ENCODE peak calls at places on chromosomes 6 and 20, in seven cellular contexts. U is CD4-positive, alpha-beta T cell; D is MM.1S; B is right lobe of liver; J is endothelial cell; E is HL-60; S is PC-9. N is an unnamed sample.

GRCh38 chr6:107657373-107657754 is 166.7 kb downstream of the SCML4 start:
- DNase-seq in B (no peak), U (no peak), E (no peak), J (no peak), S (no peak), D (no peak), N (no peak)

GRCh38 chr6:343226-343935 is 48.2 kb upstream of the IRF4 start:
- DNase-seq in U (no peak), E (no peak), J (no peak), S (no peak), D (no peak), B (no peak), N (no peak)

GRCh38 chr6:17842014-17842776 is 135.5 kb upstream of the NUP153 start:
- DNase-seq in S (no peak), U (no peak), J (no peak), E (no peak), B (no peak), D (no peak), N (no peak)

GRCh38 chr6:11188161-11188915 is 44.1 kb downstream of the NEDD9 start:
- DNase-seq in J (no peak), B (no peak), D (no peak), U (no peak), E (no peak), S (no peak), N (no peak)

GRCh38 chr6:133683603-133684002 is 205.3 kb upstream of the TCF21 start:
- DNase-seq in B (no peak), S (no peak), U (no peak), E (no peak), J (no peak), D (no peak), N (no peak)

GRCh38 chr6:144047688-144048087 is 39.6 kb upstream of the PLAGL1 start:
- DNase-seq in S (no peak), D (no peak), J (no peak), U (no peak), B (no peak), E (no peak), N (no peak)

GRCh38 chr6:90548001-90548400 is 38.9 kb downstream of the MAP3K7 start:
- DNase-seq in D (no peak), E (no peak), B (no peak), J (no peak), S (no peak), U (no peak), N (no peak)

GRCh38 chr6:6006428-6007310 is at the start of gene NRN1:
- DNase-seq in D (peak; percentile 27), J (peak; percentile 25), S (no peak), B (no peak), E (no peak), U (no peak), N (peak; percentile 29)

GRCh38 chr6:140105857-140106256 is 731.4 kb upstream of the CITED2 start:
- DNase-seq in E (no peak), J (no peak), S (no peak), B (no peak), U (no peak), D (no peak), N (peak; percentile 16)

GRCh38 chr6:156956286-156956685 is 179.1 kb downstream of the ARID1B start:
- DNase-seq in U (no peak), D (no peak), J (no peak), E (no peak), B (no peak), S (no peak), N (no peak)

GRCh38 chr20:16360668-16361067 is 212.6 kb downstream of the KIF16B start:
- DNase-seq in J (no peak), U (no peak), S (no peak), E (no peak), B (no peak), D (no peak), N (no peak)

GRCh38 chr6:140494321-140495085 is 1120.1 kb upstream of the CITED2 start:
- DNase-seq in S (no peak), B (no peak), J (no peak), E (no peak), D (no peak), U (no peak), N (no peak)

GRCh38 chr6:162538643-162539064 is 188.9 kb downstream of the PRKN start:
- DNase-seq in D (no peak), B (no peak), U (no peak), S (no peak), E (no peak), J (no peak), N (no peak)

GRCh38 chr20:63538204-63539091 is 1.3 kb upstream of the PTK6 start:
- DNase-seq in B (no peak), U (peak; percentile 46), D (no peak), E (no peak), S (peak; percentile 97), J (peak; percentile 61), N (no peak)

GRCh38 chr6:3569817-3570216 is 113.0 kb upstream of the SLC22A23 start:
- DNase-seq in E (no peak), S (no peak), D (no peak), U (no peak), B (no peak), J (no peak), N (no peak)

GRCh38 chr20:25532015-25532751 is 53.1 kb downstream of the NINL start:
- DNase-seq in J (peak; percentile 43), S (peak; percentile 45), E (no peak), U (no peak), B (no peak), D (no peak), N (no peak)

GRCh38 chr6:136604328-136604825 is 54.2 kb upstream of the MAP7 start:
- DNase-seq in S (no peak), D (no peak), J (no peak), E (no peak), U (no peak), B (no peak), N (no peak)

GRCh38 chr6:128569737-128570438 is 49.5 kb upstream of the PTPRK start:
- DNase-seq in S (peak; percentile 74), D (no peak), B (no peak), E (no peak), U (no peak), J (no peak), N (no peak)

GRCh38 chr6:125780540-125781306 is 10.0 kb upstream of the NCOA7 start:
- DNase-seq in S (peak; percentile 43), B (peak; percentile 66), U (peak; percentile 41), J (peak; percentile 23), E (peak; percentile 80), D (peak; percentile 71), N (peak; percentile 39)

GRCh38 chr6:72953901-72954494 is 271.3 kb downstream of the KHDC1L start:
- DNase-seq in D (no peak), J (no peak), E (no peak), U (no peak), S (no peak), B (no peak), N (no peak)

GRCh38 chr6:21263531-21264287 is 329.8 kb upstream of the SOX4 start:
- DNase-seq in E (peak; percentile 70), J (no peak), B (no peak), S (no peak), U (no peak), D (no peak), N (no peak)

GRCh38 chr20:40991181-40991889 is 37.3 kb upstream of the TOP1 start:
- DNase-seq in D (peak; percentile 86), U (no peak), E (peak; percentile 98), B (no peak), S (no peak), J (no peak), N (no peak)

GRCh38 chr6:119541132-119541905 is 191.8 kb upstream of the MAN1A1 start:
- DNase-seq in U (no peak), J (no peak), B (no peak), D (no peak), S (no peak), E (no peak), N (no peak)

GRCh38 chr6:168819546-168819945 is 378.6 kb downstream of the SMOC2 start:
- DNase-seq in J (no peak), U (no peak), S (no peak), D (no peak), E (no peak), B (no peak), N (no peak)

GRCh38 chr6:168817558-168818159 is 376.7 kb downstream of the SMOC2 start:
- DNase-seq in J (no peak), U (no peak), B (no peak), D (no peak), S (no peak), E (no peak), N (no peak)

GRCh38 chr6:168815229-168815628 is 374.2 kb downstream of the SMOC2 start:
- DNase-seq in E (no peak), S (no peak), U (no peak), D (no peak), J (no peak), B (no peak), N (no peak)
- TF ChIP-seq CTCF in E (no peak), S (peak; percentile 48), U (no peak), D (no peak), J (peak; percentile 38), B (peak; percentile 24), N (peak; percentile 31)

GRCh38 chr20:48827880-48828733 is at the start of gene PREX1:
- DNase-seq in U (peak; percentile 81), E (peak; percentile 80), B (peak; percentile 74), J (peak; percentile 91), D (peak; percentile 83), S (peak; percentile 45), N (peak; percentile 87)
- TF ChIP-seq CTCF in U (no peak), E (no peak), B (peak; percentile 15), J (no peak), D (no peak), S (no peak), N (no peak)

GRCh38 chr6:168331058-168331457 is 11.5 kb upstream of the DACT2 start:
- DNase-seq in B (peak; percentile 75), J (no peak), D (no peak), S (no peak), U (no peak), E (no peak), N (no peak)

GRCh38 chr6:168322966-168323365 is 3.4 kb upstream of the DACT2 start:
- DNase-seq in B (no peak), D (no peak), U (no peak), S (no peak), E (no peak), J (no peak), N (no peak)

GRCh38 chr6:168328086-168328485 is 8.5 kb upstream of the DACT2 start:
- DNase-seq in D (no peak), S (no peak), U (no peak), E (no peak), B (no peak), J (no peak), N (no peak)

GRCh38 chr6:168330403-168330802 is 10.8 kb upstream of the DACT2 start:
- DNase-seq in J (no peak), E (no peak), D (no peak), B (no peak), S (no peak), U (no peak), N (no peak)

GRCh38 chr6:168326294-168327261 is 7.0 kb upstream of the DACT2 start:
- DNase-seq in J (no peak), D (no peak), U (no peak), E (no peak), S (no peak), B (no peak), N (no peak)
- TF ChIP-seq CTCF in J (no peak), D (no peak), U (no peak), E (no peak), S (no peak), B (no peak), N (no peak)

DNA sequence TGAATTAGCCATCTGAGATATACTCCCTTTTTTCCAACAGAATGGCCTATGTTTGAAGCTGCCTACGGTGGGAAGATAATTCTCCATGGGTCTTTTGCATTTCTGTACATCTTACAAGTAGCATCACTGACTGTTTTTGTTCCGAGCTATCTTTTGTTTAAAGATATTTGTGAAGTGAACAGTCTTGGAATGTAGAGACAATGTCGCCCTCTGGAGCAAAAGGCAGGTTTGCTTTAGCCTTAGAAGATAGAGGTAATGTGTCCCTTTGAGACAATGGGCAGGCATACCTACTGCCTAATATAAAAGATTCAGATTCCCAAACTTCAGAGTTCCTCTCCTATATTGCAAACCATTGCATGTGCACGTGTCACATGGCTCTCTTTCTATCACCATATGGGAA is 347.8 kb upstream of the CNR1 start:
- DNase-seq in S (no peak), D (no peak), E (no peak), J (no peak), B (no peak), U (no peak), N (no peak)
- TF ChIP-seq CTCF in S (no peak), D (no peak), E (no peak), J (no peak), B (no peak), U (no peak), N (no peak)

N was measured in nephron progenitor cell.